ENCODE peak calls at places on chromosomes 6 and 20, in ten cellular contexts. F is NCI-H2171 treated with DMSO at 0.1 percent for 48 hours; S is T-helper 17 cell; L is pancreas; C is GF-D8; U is naive thymus-derived CD4-positive, alpha-beta T cell; V is heart left ventricle; O is neural progenitor cell; H is ovary; R is SIG-M5. Q is an unnamed sample.

GRCh38 chr20:36303831-36304230 is 2.3 kb upstream of the DLGAP4 start:
- DNase-seq in F (no peak), S (no peak), L (no peak), C (no peak), U (no peak), V (no peak), O (no peak), H (no peak), R (no peak), Q (no peak)

GRCh38 chr6:32086661-32087573 is 22.2 kb downstream of the TNXB start:
- DNase-seq in F (no peak), S (no peak), L (no peak), C (no peak), U (no peak), V (peak; percentile 42), O (no peak), H (peak; percentile 61), R (no peak), Q (no peak)

GRCh38 chr20:52001999-52002666 is 189.4 kb downstream of the ZFP64 start:
- DNase-seq in F (peak; percentile 42), S (no peak), L (no peak), C (no peak), U (no peak), V (no peak), O (no peak), H (no peak), R (no peak), Q (peak; percentile 87)

GRCh38 chr20:9794831-9795230 is 44.0 kb downstream of the PAK5 start:
- DNase-seq in F (peak; percentile 17), S (no peak), L (no peak), C (no peak), U (no peak), V (no peak), O (no peak), H (no peak), R (no peak), Q (no peak)

GRCh38 chr20:24718696-24719095 is 230.4 kb upstream of the CST7 start:
- DNase-seq in F (peak; percentile 99), S (no peak), L (no peak), C (no peak), U (no peak), V (no peak), O (no peak), H (no peak), R (no peak), Q (peak; percentile 88)

GRCh38 chr20:54846948-54847347 is 371.6 kb downstream of the DOK5 start:
- DNase-seq in F (no peak), S (no peak), L (no peak), C (no peak), U (no peak), V (no peak), O (no peak), H (no peak), R (no peak), Q (no peak)

GRCh38 chr6:83875843-83876242 is 16.4 kb downstream of the CYB5R4 start:
- DNase-seq in F (no peak), S (no peak), L (no peak), C (no peak), U (no peak), V (no peak), O (no peak), H (no peak), R (no peak), Q (no peak)

GRCh38 chr6:44494011-44494501 is 106.5 kb downstream of the CDC5L start:
- DNase-seq in F (no peak), S (no peak), L (no peak), C (no peak), U (no peak), V (no peak), O (no peak), H (no peak), R (no peak), Q (no peak)

GRCh38 chr6:41591859-41592502 is 45.8 kb downstream of the FOXP4 start:
- DNase-seq in F (peak; percentile 63), S (peak; percentile 78), L (peak; percentile 77), C (no peak), U (peak; percentile 48), V (peak; percentile 58), O (peak; percentile 69), H (peak; percentile 84), R (no peak), Q (peak; percentile 77)

GRCh38 chr20:1696521-1697209 is 39.1 kb upstream of the SIRPG start:
- DNase-seq in F (no peak), S (no peak), L (no peak), C (no peak), U (no peak), V (no peak), O (no peak), H (no peak), R (no peak), Q (no peak)

GRCh38 chr20:10316582-10316981 is 98.0 kb downstream of the SNAP25 start:
- DNase-seq in F (peak; percentile 24), S (no peak), L (no peak), C (no peak), U (no peak), V (no peak), O (no peak), H (no peak), R (no peak), Q (peak; percentile 48)

GRCh38 chr20:35318502-35319157 is 26.4 kb upstream of the FAM83C start:
- DNase-seq in F (no peak), S (no peak), L (peak; percentile 26), C (no peak), U (no peak), V (no peak), O (no peak), H (no peak), R (no peak), Q (peak; percentile 81)

GRCh38 chr6:25192562-25192961 is 86.6 kb upstream of the CARMIL1 start:
- DNase-seq in F (no peak), S (no peak), L (no peak), C (no peak), U (no peak), V (no peak), O (no peak), H (peak; percentile 47), R (no peak), Q (no peak)

GRCh38 chr20:276620-277495 is 13.7 kb downstream of the C20orf96 start:
- DNase-seq in F (no peak), S (no peak), L (no peak), C (no peak), U (no peak), V (no peak), O (no peak), H (no peak), R (no peak), Q (no peak)

GRCh38 chr20:61113731-61114130 is 138.3 kb upstream of the CDH4 start:
- DNase-seq in F (no peak), S (no peak), L (no peak), C (no peak), U (no peak), V (no peak), O (no peak), H (no peak), R (no peak), Q (no peak)

GRCh38 chr20:56786503-56786902 is 157.4 kb downstream of the TFAP2C start:
- DNase-seq in F (no peak), S (no peak), L (no peak), C (no peak), U (no peak), V (no peak), O (no peak), H (no peak), R (no peak), Q (no peak)

GRCh38 chr6:26520088-26520839 is 17.9 kb upstream of the HMGN4 start:
- DNase-seq in F (peak; percentile 82), S (no peak), L (no peak), C (peak; percentile 65), U (no peak), V (no peak), O (no peak), H (no peak), R (no peak), Q (peak; percentile 87)

GRCh38 chr6:130895516-130895915 is 68.3 kb downstream of the SMLR1 start:
- DNase-seq in F (no peak), S (no peak), L (no peak), C (no peak), U (no peak), V (no peak), O (no peak), H (no peak), R (no peak), Q (no peak)

GRCh38 chr20:36303020-36303595 is 3.0 kb upstream of the DLGAP4 start:
- DNase-seq in F (peak; percentile 73), S (no peak), L (no peak), C (no peak), U (no peak), V (no peak), O (no peak), H (no peak), R (no peak), Q (peak; percentile 44)

GRCh38 chr20:57260065-57260958 is 6.1 kb downstream of the BMP7 start:
- DNase-seq in F (no peak), S (no peak), L (no peak), C (no peak), U (no peak), V (peak; percentile 35), O (peak; percentile 34), H (no peak), R (no peak), Q (peak; percentile 80)

GRCh38 chr6:91029211-91029610 is 442.3 kb upstream of the MAP3K7 start:
- DNase-seq in F (peak; percentile 75), S (no peak), L (no peak), C (no peak), U (no peak), V (no peak), O (no peak), H (no peak), R (no peak), Q (peak; percentile 72)

GRCh38 chr6:133502451-133503259 is 261.5 kb downstream of the EYA4 start:
- DNase-seq in F (no peak), S (no peak), L (no peak), C (no peak), U (no peak), V (peak; percentile 34), O (peak; percentile 3), H (peak; percentile 22), R (no peak), Q (no peak)

GRCh38 chr6:169075211-169075621 is 178.4 kb downstream of the THBS2 start:
- DNase-seq in F (no peak), S (no peak), L (no peak), C (no peak), U (no peak), V (peak; percentile 72), O (no peak), H (peak; percentile 72), R (no peak), Q (no peak)

GRCh38 chr20:19384940-19385339 is 172.5 kb downstream of the SLC24A3 start:
- DNase-seq in F (no peak), S (no peak), L (no peak), C (no peak), U (no peak), V (no peak), O (no peak), H (no peak), R (no peak), Q (no peak)

GRCh38 chr6:14455942-14456648 is 338.5 kb downstream of the CD83 start:
- DNase-seq in F (no peak), S (no peak), L (no peak), C (no peak), U (no peak), V (no peak), O (no peak), H (no peak), R (no peak), Q (no peak)

GRCh38 chr6:170080828-170081368 is 210.0 kb downstream of the DLL1 start:
- DNase-seq in F (peak; percentile 94), S (no peak), L (no peak), C (no peak), U (no peak), V (no peak), O (peak; percentile 84), H (peak; percentile 14), R (no peak), Q (peak; percentile 98)

GRCh38 chr6:133236898-133237297 is 4.3 kb upstream of the EYA4 start:
- DNase-seq in F (no peak), S (no peak), L (no peak), C (no peak), U (no peak), V (no peak), O (no peak), H (no peak), R (no peak), Q (no peak)

GRCh38 chr20:47620808-47621805 is 119.4 kb downstream of the NCOA3 start:
- DNase-seq in F (peak; percentile 82), S (no peak), L (no peak), C (peak; percentile 21), U (peak; percentile 18), V (no peak), O (peak; percentile 39), H (no peak), R (no peak), Q (peak; percentile 51)